ENCODE peak calls at places on chromosome 3, in four cellular contexts. O is cardiac muscle cell, V is heart left ventricle, I is cardiac fibroblast. Z is an unnamed sample.

GRCh38 chr3:127800508-127800907 is 21.8 kb downstream of the MGLL start:
- DNase-seq in O (no peak), V (no peak), I (peak; percentile 75), Z (no peak)

GRCh38 chr3:181955566-181955965 is 243.8 kb downstream of the SOX2 start:
- DNase-seq in O (no peak), V (no peak), I (no peak), Z (no peak)

GRCh38 chr3:151880326-151880725 is 6.9 kb downstream of the SUCNR1 start:
- DNase-seq in O (no peak), V (no peak), I (no peak), Z (no peak)

GRCh38 chr3:88480822-88481221 is 331.1 kb downstream of the C3orf38 start:
- DNase-seq in O (no peak), V (no peak), I (peak; percentile 32), Z (no peak)

GRCh38 chr3:190864002-190864401 is 1.5 kb upstream of the GMNC start:
- DNase-seq in O (no peak), V (peak; percentile 23), I (no peak), Z (no peak)

GRCh38 chr3:499362-499761 is 302.8 kb downstream of the CHL1 start:
- DNase-seq in O (no peak), V (no peak), I (no peak), Z (no peak)

GRCh38 chr3:481680-482079 is 285.1 kb downstream of the CHL1 start:
- DNase-seq in O (no peak), V (no peak), I (peak; percentile 4), Z (no peak)

GRCh38 chr3:174619244-174619643 is 239.9 kb upstream of the NAALADL2 start:
- DNase-seq in O (no peak), V (no peak), I (no peak), Z (no peak)

DNA sequence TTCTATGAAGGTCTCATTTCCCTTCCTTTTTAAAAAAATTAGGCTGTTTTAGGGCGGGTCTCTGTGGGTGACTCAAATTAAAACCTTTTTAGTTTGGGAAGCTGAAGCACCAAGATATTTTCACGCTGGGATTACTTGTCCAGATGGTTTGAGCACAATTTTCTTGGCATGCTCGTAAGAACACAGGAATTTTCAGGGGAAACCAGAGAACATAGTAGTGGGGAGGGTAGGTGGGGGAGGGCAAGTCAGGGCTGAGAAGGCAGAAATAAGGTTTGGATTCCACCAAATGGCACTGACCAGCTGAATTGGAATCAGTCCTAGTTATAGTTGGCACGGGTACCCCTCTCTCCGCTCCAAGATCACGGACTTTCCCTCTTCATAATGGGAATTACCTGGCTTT is 97.3 kb upstream of the LRIG1 start:
- DNase-seq in O (no peak), V (no peak), I (peak; percentile 40), Z (no peak)
- H3K4me3 ChIP-seq in O (no peak overlapping the region), V (no peak overlapping the region), I (no peak overlapping the region), Z (no peak overlapping the region)

GRCh38 chr3:195877136-195877715 is 31.1 kb downstream of the TNK2 start:
- DNase-seq in O (no peak), V (no peak), I (no peak), Z (no peak)

GRCh38 chr3:195875482-195876236 is 32.7 kb downstream of the TNK2 start:
- DNase-seq in O (no peak), V (no peak), I (no peak), Z (no peak)

GRCh38 chr3:195877767-195878423 is 30.5 kb downstream of the TNK2 start:
- DNase-seq in O (no peak), V (no peak), I (no peak), Z (no peak)

GRCh38 chr3:195878424-195879274 is 29.7 kb downstream of the TNK2 start:
- DNase-seq in O (no peak), V (no peak), I (no peak), Z (no peak)

DNA sequence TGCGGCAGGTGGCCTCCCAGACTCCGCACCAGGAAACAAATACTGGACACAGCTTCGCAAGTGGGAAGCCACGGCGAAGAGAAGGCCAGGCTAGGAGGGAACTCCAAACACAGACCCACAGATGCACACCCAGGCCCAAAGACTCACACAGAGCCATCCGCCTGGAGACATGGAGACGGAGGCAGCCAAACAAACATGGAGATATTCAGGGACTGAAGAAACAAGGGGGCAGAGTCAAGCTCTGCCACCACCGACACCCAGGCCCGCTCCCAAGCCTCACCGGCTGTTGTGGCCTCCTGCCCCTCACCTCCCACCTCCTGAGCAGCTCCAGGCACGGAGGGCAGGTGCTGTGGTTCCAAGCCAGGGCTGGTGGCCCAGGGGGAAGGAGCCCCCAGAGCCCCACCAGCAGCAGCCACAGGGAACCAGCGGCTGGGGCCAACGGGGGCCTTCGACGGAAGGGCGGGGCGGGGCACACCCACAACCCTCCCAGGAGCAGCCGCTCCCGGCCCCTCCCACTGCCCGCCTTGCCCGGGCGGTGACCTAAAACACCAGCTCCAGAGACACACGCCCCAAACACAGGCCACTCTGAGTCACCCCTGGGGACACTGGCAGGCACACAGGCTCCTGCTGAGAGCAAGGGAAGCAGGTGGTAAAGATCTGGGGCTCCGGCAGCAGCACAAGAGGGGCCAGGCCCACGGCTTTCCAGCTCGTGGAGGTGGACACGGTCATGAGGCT is 31.9 kb downstream of the TNK2 start:
- DNase-seq in O (no peak), V (no peak), I (no peak), Z (no peak)
- H3K4me3 ChIP-seq in O (no peak overlapping the region), V (no peak overlapping the region), I (no peak overlapping the region), Z (no peak overlapping the region)

GRCh38 chr3:64224826-64225606 is at the start of gene PRICKLE2:
- DNase-seq in O (peak; percentile 41), V (peak; percentile 80), I (peak; percentile 95), Z (no peak)
- H3K4me3 ChIP-seq in O (no peak within 1 kb of the TSS), V (peak within 1 kb of the TSS; percentile 44), I (peak within 1 kb of the TSS; percentile 43), Z (no peak within 1 kb of the TSS)

DNA sequence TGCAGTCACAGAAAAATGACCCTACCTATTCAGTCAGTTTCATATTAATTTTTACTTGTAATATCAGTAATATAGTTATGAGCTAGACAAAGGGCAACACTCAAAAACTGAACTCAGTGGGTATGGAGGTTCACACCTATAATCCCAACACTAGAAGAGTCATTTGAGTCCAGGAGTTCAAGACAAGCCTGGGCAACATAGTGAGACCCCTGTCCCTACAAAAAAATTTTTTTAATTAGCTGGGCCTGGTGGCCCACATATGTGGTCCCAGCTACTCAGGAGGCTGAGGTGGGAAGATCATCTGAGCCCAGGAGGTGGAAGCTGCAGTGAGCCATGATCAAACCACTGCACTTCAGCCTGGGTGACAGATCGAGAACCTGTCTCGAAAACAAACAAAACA is 3.1 kb downstream of the TMF1 start:
- DNase-seq in O (no peak), V (no peak), I (no peak), Z (no peak)
- H3K4me3 ChIP-seq in O (no peak overlapping the region), V (no peak overlapping the region), I (no peak overlapping the region), Z (no peak overlapping the region)

GRCh38 chr3:123620338-123620737 is 35.5 kb upstream of the HACD2 start:
- DNase-seq in O (no peak), V (no peak), I (no peak), Z (no peak)
- H3K4me3 ChIP-seq in O (no peak overlapping the region), V (no peak overlapping the region), I (no peak overlapping the region), Z (no peak overlapping the region)

GRCh38 chr3:14568269-14568668 is 28.1 kb upstream of the GRIP2 start:
- DNase-seq in O (no peak), V (no peak), I (no peak), Z (no peak)

GRCh38 chr3:14570089-14570488 is 29.9 kb upstream of the GRIP2 start:
- DNase-seq in O (no peak), V (no peak), I (no peak), Z (no peak)

GRCh38 chr3:14566812-14567211 is 26.7 kb upstream of the GRIP2 start:
- DNase-seq in O (no peak), V (no peak), I (no peak), Z (no peak)

GRCh38 chr3:14570864-14571263 is 30.7 kb upstream of the GRIP2 start:
- DNase-seq in O (no peak), V (no peak), I (no peak), Z (no peak)

GRCh38 chr3:14569474-14569873 is 29.3 kb upstream of the GRIP2 start:
- DNase-seq in O (no peak), V (no peak), I (no peak), Z (no peak)
- H3K4me3 ChIP-seq in O (no peak overlapping the region), V (no peak overlapping the region), I (no peak overlapping the region), Z (no peak overlapping the region)

Z was measured in LNCaP clone FGC.